ENCODE peak calls at places on chromosomes 3 and 15, in five cellular contexts. One of them, this sample, is unnamed. For H3K27me3, the result is how much of the 10 kb centered on the place peaks cover.

GRCh38 chr3:136994772-136995516 is 37.2 kb downstream of the IL20RB start:
- DNase-seq in uterus: peak
- DNase-seq in PC-3: peak
- DNase-seq in suprapubic skin: peak
- DNase-seq in tibial artery: peak
- DNase-seq in this sample: peak

GRCh38 chr3:38039899-38040261 is 872 bp downstream of the DLEC1 start:
- DNase-seq in uterus: peak
- DNase-seq in PC-3: no peak
- DNase-seq in suprapubic skin: no peak
- DNase-seq in tibial artery: peak
- DNase-seq in this sample: peak

GRCh38 chr3:25257026-25257425 is 171.0 kb upstream of the RARB start:
- DNase-seq in uterus: no peak
- DNase-seq in PC-3: no peak
- DNase-seq in suprapubic skin: no peak
- DNase-seq in tibial artery: no peak
- DNase-seq in this sample: no peak

GRCh38 chr3:26613999-26614398 is 8.6 kb upstream of the LRRC3B start:
- DNase-seq in uterus: no peak
- DNase-seq in PC-3: no peak
- DNase-seq in suprapubic skin: no peak
- DNase-seq in tibial artery: no peak
- DNase-seq in this sample: no peak

GRCh38 chr3:194136519-194137313 is 768 bp downstream of the HES1 start:
- DNase-seq in uterus: peak
- DNase-seq in PC-3: peak
- DNase-seq in suprapubic skin: no peak
- DNase-seq in tibial artery: peak
- DNase-seq in this sample: peak

GRCh38 chr3:50610181-50610971 is 1.2 kb downstream of the CISH start:
- DNase-seq in uterus: no peak
- DNase-seq in PC-3: no peak
- DNase-seq in suprapubic skin: no peak
- DNase-seq in tibial artery: no peak
- DNase-seq in this sample: no peak

GRCh38 chr3:15172806-15173205 is 33.2 kb upstream of the CAPN7 start:
- DNase-seq in uterus: no peak
- DNase-seq in PC-3: no peak
- DNase-seq in suprapubic skin: no peak
- DNase-seq in tibial artery: no peak
- DNase-seq in this sample: no peak

GRCh38 chr3:188884299-188885043 is 287.3 kb upstream of the TPRG1 start:
- DNase-seq in uterus: no peak
- DNase-seq in PC-3: no peak
- DNase-seq in suprapubic skin: no peak
- DNase-seq in tibial artery: no peak
- DNase-seq in this sample: no peak

GRCh38 chr15:83208357-83208661 is 686 bp upstream of the HDGFL3 start:
- DNase-seq in uterus: no peak
- DNase-seq in PC-3: peak
- DNase-seq in suprapubic skin: no peak
- DNase-seq in tibial artery: no peak
- DNase-seq in this sample: no peak

GRCh38 chr15:67433495-67434099 is 87.3 kb upstream of the C15orf61 start:
- DNase-seq in uterus: peak
- DNase-seq in PC-3: peak
- DNase-seq in suprapubic skin: no peak
- DNase-seq in tibial artery: peak
- DNase-seq in this sample: no peak

GRCh38 chr15:83709246-83709645 is 55.3 kb downstream of the ADAMTSL3 start:
- DNase-seq in uterus: no peak
- DNase-seq in PC-3: peak
- DNase-seq in suprapubic skin: no peak
- DNase-seq in tibial artery: no peak
- DNase-seq in this sample: no peak

GRCh38 chr3:155111971-155112370 is 31.9 kb downstream of the MME start:
- DNase-seq in uterus: no peak
- DNase-seq in PC-3: no peak
- DNase-seq in suprapubic skin: no peak
- DNase-seq in tibial artery: no peak
- DNase-seq in this sample: no peak

GRCh38 chr15:83720466-83720865 is 66.5 kb downstream of the ADAMTSL3 start:
- DNase-seq in uterus: no peak
- DNase-seq in PC-3: no peak
- DNase-seq in suprapubic skin: no peak
- DNase-seq in tibial artery: no peak
- DNase-seq in this sample: no peak

GRCh38 chr15:45144775-45145174 is 15.0 kb downstream of the DUOX1 start:
- DNase-seq in uterus: no peak
- DNase-seq in PC-3: no peak
- DNase-seq in suprapubic skin: no peak
- DNase-seq in tibial artery: no peak
- DNase-seq in this sample: no peak

GRCh38 chr3:59782664-59783063 is 732.8 kb upstream of the CFAP20DC start:
- DNase-seq in uterus: no peak
- DNase-seq in PC-3: no peak
- DNase-seq in suprapubic skin: no peak
- DNase-seq in tibial artery: no peak
- DNase-seq in this sample: no peak

GRCh38 chr3:36418296-36418695 is 38.0 kb downstream of the STAC start:
- DNase-seq in uterus: no peak
- DNase-seq in PC-3: peak
- DNase-seq in suprapubic skin: no peak
- DNase-seq in tibial artery: no peak
- DNase-seq in this sample: no peak

GRCh38 chr15:81959196-81959595 is 86.6 kb downstream of the MEX3B start:
- DNase-seq in uterus: no peak
- DNase-seq in PC-3: peak
- DNase-seq in suprapubic skin: no peak
- DNase-seq in tibial artery: no peak
- DNase-seq in this sample: no peak

GRCh38 chr15:78640840-78641733 is at the start of gene CHRNB4:
- DNase-seq in uterus: no peak
- DNase-seq in PC-3: no peak
- DNase-seq in suprapubic skin: no peak
- DNase-seq in tibial artery: no peak
- DNase-seq in this sample: no peak

GRCh38 chr3:183123891-183124290 is 24.6 kb upstream of the MCCC1 start:
- DNase-seq in uterus: no peak
- DNase-seq in PC-3: peak
- DNase-seq in suprapubic skin: no peak
- DNase-seq in tibial artery: no peak
- DNase-seq in this sample: no peak

GRCh38 chr3:14296352-14296751 is 106.1 kb upstream of the SLC6A6 start:
- DNase-seq in uterus: no peak
- DNase-seq in PC-3: no peak
- DNase-seq in suprapubic skin: no peak
- DNase-seq in tibial artery: no peak
- DNase-seq in this sample: no peak

GRCh38 chr3:104279617-104280016 is 1087.1 kb upstream of the ALCAM start:
- DNase-seq in uterus: no peak
- DNase-seq in PC-3: peak
- DNase-seq in suprapubic skin: no peak
- DNase-seq in tibial artery: no peak
- DNase-seq in this sample: no peak

GRCh38 chr3:64444619-64445317 is 219.5 kb upstream of the PRICKLE2 start:
- DNase-seq in uterus: no peak
- DNase-seq in PC-3: no peak
- DNase-seq in suprapubic skin: no peak
- DNase-seq in tibial artery: no peak
- DNase-seq in this sample: no peak

GRCh38 chr3:64440498-64440897 is 215.2 kb upstream of the PRICKLE2 start:
- DNase-seq in uterus: peak
- DNase-seq in PC-3: peak
- DNase-seq in suprapubic skin: no peak
- DNase-seq in tibial artery: no peak
- DNase-seq in this sample: no peak

GRCh38 chr3:64445318-64446300 is 220.3 kb upstream of the PRICKLE2 start:
- DNase-seq in uterus: peak
- DNase-seq in PC-3: no peak
- DNase-seq in suprapubic skin: no peak
- DNase-seq in tibial artery: no peak
- DNase-seq in this sample: peak

GRCh38 chr3:64441861-64442260 is 216.6 kb upstream of the PRICKLE2 start:
- DNase-seq in uterus: no peak
- DNase-seq in PC-3: no peak
- DNase-seq in suprapubic skin: no peak
- DNase-seq in tibial artery: no peak
- DNase-seq in this sample: no peak

GRCh38 chr3:64443553-64444331 is 218.5 kb upstream of the PRICKLE2 start:
- DNase-seq in uterus: no peak
- DNase-seq in PC-3: no peak
- DNase-seq in suprapubic skin: no peak
- DNase-seq in tibial artery: no peak
- DNase-seq in this sample: no peak
- H3K27me3 ChIP-seq in uterus: under half
- H3K27me3 ChIP-seq in PC-3: under half
- H3K27me3 ChIP-seq in suprapubic skin: under half
- H3K27me3 ChIP-seq in tibial artery: under half
- H3K27me3 ChIP-seq in this sample: under half

DNA sequence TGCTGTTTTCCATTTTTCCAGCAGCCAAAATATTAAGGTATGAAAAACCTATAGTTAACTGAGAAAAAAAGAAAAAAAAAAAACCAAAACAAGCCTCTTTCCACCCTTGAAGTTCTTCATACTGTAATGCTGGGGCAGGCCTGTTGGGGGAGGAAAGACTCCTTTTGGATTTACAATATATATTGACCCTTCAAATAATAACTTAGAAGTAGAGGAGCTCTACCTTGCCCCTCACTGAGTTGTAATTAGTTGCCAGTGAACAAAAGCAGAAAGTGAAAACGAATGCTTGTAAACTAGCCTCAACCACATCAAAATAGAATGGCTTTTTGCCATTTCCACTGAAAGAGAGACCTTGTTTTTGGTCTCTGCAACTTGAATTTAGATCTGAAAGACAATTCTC is 326.6 kb downstream of the NR2F2 start:
- DNase-seq in uterus: no peak
- DNase-seq in PC-3: no peak
- DNase-seq in suprapubic skin: no peak
- DNase-seq in tibial artery: no peak
- DNase-seq in this sample: no peak
- TF ChIP-seq CTCF in uterus: no peak
- TF ChIP-seq CTCF in PC-3: no peak
- TF ChIP-seq CTCF in suprapubic skin: no peak
- TF ChIP-seq CTCF in tibial artery: no peak
- TF ChIP-seq CTCF in this sample: no peak

GRCh38 chr15:89345245-89345644 is 10.6 kb upstream of the POLG start:
- DNase-seq in uterus: no peak
- DNase-seq in PC-3: no peak
- DNase-seq in suprapubic skin: no peak
- DNase-seq in tibial artery: no peak
- DNase-seq in this sample: no peak

GRCh38 chr15:89342840-89343239 is 8.2 kb upstream of the POLG start:
- DNase-seq in uterus: no peak
- DNase-seq in PC-3: no peak
- DNase-seq in suprapubic skin: no peak
- DNase-seq in tibial artery: no peak
- DNase-seq in this sample: no peak

GRCh38 chr15:89340586-89340985 is 6.0 kb upstream of the POLG start:
- DNase-seq in uterus: no peak
- DNase-seq in PC-3: no peak
- DNase-seq in suprapubic skin: no peak
- DNase-seq in tibial artery: no peak
- DNase-seq in this sample: no peak

GRCh38 chr15:89338036-89338435 is 3.4 kb upstream of the POLG start:
- DNase-seq in uterus: no peak
- DNase-seq in PC-3: no peak
- DNase-seq in suprapubic skin: no peak
- DNase-seq in tibial artery: no peak
- DNase-seq in this sample: no peak

DNA sequence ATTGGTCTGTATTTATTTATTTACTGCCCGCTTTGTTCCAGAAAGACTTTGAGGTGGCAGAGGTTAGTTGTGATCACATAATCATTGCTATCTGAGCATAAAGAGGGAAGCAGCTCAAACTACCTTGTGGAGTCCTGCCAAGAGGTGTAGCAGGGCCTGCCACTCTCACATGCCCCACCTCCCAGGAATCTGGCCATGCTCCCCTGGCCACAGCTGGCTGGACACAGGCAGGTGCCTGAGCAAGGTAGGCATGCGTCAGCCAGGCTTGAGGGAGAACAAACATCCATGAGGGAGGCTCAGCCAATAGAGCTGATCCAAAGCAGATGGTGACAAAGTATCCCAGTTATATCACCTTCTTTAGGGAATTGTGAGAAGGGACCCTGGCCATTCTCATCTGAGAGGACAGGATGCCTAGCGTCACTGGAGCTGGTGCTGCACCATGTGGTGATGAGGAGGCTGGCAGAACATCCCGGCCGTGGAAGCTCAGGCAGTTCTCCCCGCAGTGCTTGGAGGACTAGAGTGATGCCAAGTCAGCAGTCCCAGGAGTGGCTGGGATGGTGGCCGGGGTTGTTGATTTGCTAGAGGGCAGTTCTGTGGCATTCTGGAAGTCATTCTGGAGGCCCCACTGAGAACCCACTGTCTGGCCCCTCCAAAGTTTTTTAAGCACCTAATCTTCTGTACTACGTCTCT is 6.8 kb upstream of the POLG start:
- DNase-seq in uterus: no peak
- DNase-seq in PC-3: peak
- DNase-seq in suprapubic skin: no peak
- DNase-seq in tibial artery: no peak
- DNase-seq in this sample: no peak
- H3K27me3 ChIP-seq in uterus: under half
- H3K27me3 ChIP-seq in PC-3: under half
- H3K27me3 ChIP-seq in suprapubic skin: under half
- H3K27me3 ChIP-seq in tibial artery: under half
- H3K27me3 ChIP-seq in this sample: under half

GRCh38 chr3:161503271-161503670 is 6.7 kb downstream of the OTOL1 start:
- DNase-seq in uterus: no peak
- DNase-seq in PC-3: no peak
- DNase-seq in suprapubic skin: no peak
- DNase-seq in tibial artery: no peak
- DNase-seq in this sample: no peak

GRCh38 chr3:161510510-161511260 is 14.1 kb downstream of the OTOL1 start:
- DNase-seq in uterus: no peak
- DNase-seq in PC-3: no peak
- DNase-seq in suprapubic skin: no peak
- DNase-seq in tibial artery: no peak
- DNase-seq in this sample: no peak

DNA sequence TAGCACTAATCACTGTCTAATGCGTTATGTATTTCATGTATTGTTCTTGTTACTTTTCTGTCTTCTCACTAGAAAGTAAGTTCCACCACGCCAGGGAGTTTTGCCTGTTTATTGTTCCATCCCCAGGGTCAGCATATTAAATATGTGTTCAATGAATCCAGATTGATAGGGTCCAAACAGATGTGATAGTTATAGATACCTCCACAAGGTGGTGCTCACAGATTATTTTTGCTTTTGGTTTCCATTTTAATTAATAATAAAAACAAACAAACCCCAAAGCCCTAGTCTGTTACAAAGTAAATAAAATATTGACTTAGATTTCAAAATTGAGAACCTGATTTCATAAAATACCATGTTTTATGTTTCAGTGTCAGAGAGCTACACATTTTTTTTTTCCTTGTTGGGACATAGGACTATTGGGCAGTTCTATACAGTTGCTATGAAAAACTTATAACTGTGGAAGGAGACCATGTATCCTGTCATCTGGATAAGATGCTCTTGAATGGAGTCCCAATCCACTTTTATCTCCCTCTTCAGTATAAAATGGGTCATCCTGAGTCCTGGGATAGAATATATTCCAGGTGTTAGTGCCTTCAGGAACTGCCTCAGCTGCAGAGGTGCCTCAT is 12.4 kb downstream of the OTOL1 start:
- DNase-seq in uterus: no peak
- DNase-seq in PC-3: peak
- DNase-seq in suprapubic skin: no peak
- DNase-seq in tibial artery: no peak
- DNase-seq in this sample: no peak
- TF ChIP-seq CTCF in uterus: no peak
- TF ChIP-seq CTCF in PC-3: peak
- TF ChIP-seq CTCF in suprapubic skin: no peak
- TF ChIP-seq CTCF in tibial artery: no peak
- TF ChIP-seq CTCF in this sample: no peak